ENCODE peak calls at places on chromosomes 6 and 20, in seven cellular contexts. W, V, M, F, U, N and O are unnamed samples.

GRCh38 chr20:48789781-48790544 is 37.8 kb downstream of the PREX1 start:
- DNase-seq in F (no peak), M (no peak), W (no peak), V (no peak), N (no peak), U (no peak), O (no peak)

GRCh38 chr6:38261626-38262025 is 378.1 kb downstream of the BTBD9 start:
- DNase-seq in N (no peak), M (no peak), U (no peak), V (no peak), F (no peak), W (no peak), O (no peak)

GRCh38 chr6:21596379-21597242 is 3.1 kb downstream of the SOX4 start:
- DNase-seq in F (peak), M (peak), W (no peak), U (peak), V (peak), N (peak), O (no peak)

GRCh38 chr20:61288331-61288784 is 36.3 kb downstream of the CDH4 start:
- DNase-seq in M (peak), W (no peak), F (no peak), V (no peak), U (no peak), N (peak), O (no peak)

GRCh38 chr6:92231220-92231701 is 1188.1 kb downstream of the EPHA7 start:
- DNase-seq in N (no peak), M (no peak), V (no peak), U (no peak), W (no peak), F (no peak), O (no peak)

GRCh38 chr6:168007592-168008338 is 10.3 kb downstream of the KIF25 start:
- DNase-seq in V (peak), F (no peak), W (no peak), U (no peak), M (peak), N (no peak), O (peak)

GRCh38 chr6:34242252-34243130 is 5.8 kb downstream of the HMGA1 start:
- DNase-seq in F (no peak), M (peak), U (no peak), N (no peak), W (no peak), V (no peak), O (no peak)

GRCh38 chr6:136761227-136761922 is 30.9 kb downstream of the MAP3K5 start:
- DNase-seq in M (peak), N (peak), F (peak), W (no peak), V (no peak), U (no peak), O (no peak)

GRCh38 chr6:49423817-49424216 is 39.2 kb downstream of the MMUT start:
- DNase-seq in M (no peak), V (no peak), F (no peak), N (no peak), W (no peak), U (no peak), O (peak)

GRCh38 chr6:31070711-31071197 is 41.6 kb downstream of the C6orf15 start:
- DNase-seq in V (peak), N (peak), U (peak), W (no peak), F (no peak), M (peak), O (no peak)

GRCh38 chr6:53837875-53838806 is 43.3 kb downstream of the LRRC1 start:
- DNase-seq in V (no peak), N (peak), W (no peak), U (no peak), F (no peak), M (no peak), O (no peak)

GRCh38 chr6:132392792-132393191 is 8.5 kb downstream of the MOXD1 start:
- DNase-seq in F (no peak), M (no peak), N (no peak), V (no peak), U (no peak), W (no peak), O (no peak)

GRCh38 chr6:87139236-87139635 is 16.1 kb upstream of the ZNF292 start:
- DNase-seq in W (no peak), U (no peak), F (peak), V (no peak), M (peak), N (peak), O (no peak)

GRCh38 chr6:27839303-27840081 is 72.7 kb downstream of the OR2B2 start:
- DNase-seq in V (peak), N (peak), W (no peak), U (no peak), F (peak), M (peak), O (no peak)

GRCh38 chr20:58907481-58908137 is 55.1 kb downstream of the GNAS start:
- DNase-seq in V (peak), M (peak), N (peak), W (peak), F (peak), U (peak), O (peak)

GRCh38 chr6:35487653-35488516 is 9.0 kb downstream of the TEAD3 start:
- DNase-seq in M (peak), V (no peak), F (no peak), N (no peak), W (no peak), U (no peak), O (no peak)

GRCh38 chr6:113489946-113490345 is 367.2 kb upstream of the MARCKS start:
- DNase-seq in W (no peak), V (no peak), F (no peak), M (no peak), N (no peak), U (no peak), O (no peak)

GRCh38 chr6:39927159-39927558 is 7.1 kb downstream of the MOCS1 start:
- DNase-seq in U (no peak), W (no peak), N (no peak), M (peak), F (no peak), V (no peak), O (no peak)